ENCODE peak calls at places on chromosomes 3 and 15, in six cellular contexts. D, X, N, O, K and V are unnamed samples.
A peak's percentile ranks its signal among the peaks of the same experiment; 100 is the strongest.

GRCh38 chr3:127074900-127075360 is 92.0 kb downstream of the PLXNA1 start:
- DNase-seq in D (peak; percentile 17), O (no peak), N (peak; percentile 57), K (no peak), X (no peak), V (no peak)

GRCh38 chr3:72664576-72664975 is 183.7 kb downstream of the SHQ1 start:
- DNase-seq in D (no peak), X (no peak), K (no peak), O (no peak), N (no peak), V (no peak)

GRCh38 chr15:50066202-50066601 is 52.8 kb downstream of the ATP8B4 start:
- DNase-seq in D (no peak), X (no peak), K (no peak), O (no peak), N (no peak), V (no peak)

GRCh38 chr3:146300756-146301155 is 49.9 kb upstream of the PLSCR4 start:
- DNase-seq in N (no peak), K (no peak), D (no peak), X (no peak), O (no peak), V (no peak)

GRCh38 chr15:50051811-50052419 is 67.1 kb downstream of the ATP8B4 start:
- DNase-seq in X (no peak), O (peak; percentile 79), D (no peak), N (no peak), K (no peak), V (peak; percentile 41)

GRCh38 chr3:57977755-57978715 is 30.2 kb upstream of the FLNB start:
- DNase-seq in D (no peak), O (peak; percentile 45), X (no peak), N (no peak), K (no peak), V (peak; percentile 28)

GRCh38 chr3:166446291-166446690 is 609.1 kb upstream of the BCHE start:
- DNase-seq in X (no peak), O (no peak), D (no peak), K (no peak), N (no peak), V (no peak)

GRCh38 chr3:50267280-50267913 is 1.6 kb upstream of the SEMA3B start:
- DNase-seq in X (no peak), O (no peak), N (peak; percentile 86), D (no peak), K (no peak), V (no peak)

GRCh38 chr15:100663066-100663465 is 60.7 kb downstream of the ASB7 start:
- DNase-seq in N (no peak), K (peak; percentile 77), X (no peak), D (no peak), O (no peak), V (peak; percentile 36)

GRCh38 chr3:77467702-77468407 is 428.0 kb downstream of the ROBO2 start:
- DNase-seq in O (no peak), N (no peak), D (no peak), X (no peak), K (no peak), V (no peak)

GRCh38 chr15:57114070-57114469 is 195.6 kb downstream of the TCF12 start:
- DNase-seq in K (no peak), D (no peak), O (no peak), N (no peak), X (no peak), V (no peak)

GRCh38 chr3:18424862-18425640 is at the start of gene SATB1:
- DNase-seq in O (no peak), N (peak; percentile 95), X (peak; percentile 75), K (no peak), D (peak; percentile 77), V (no peak)

GRCh38 chr3:15500107-15500724 is 21.3 kb downstream of the COLQ start:
- DNase-seq in X (no peak), N (no peak), O (no peak), K (no peak), D (no peak), V (no peak)

DNA sequence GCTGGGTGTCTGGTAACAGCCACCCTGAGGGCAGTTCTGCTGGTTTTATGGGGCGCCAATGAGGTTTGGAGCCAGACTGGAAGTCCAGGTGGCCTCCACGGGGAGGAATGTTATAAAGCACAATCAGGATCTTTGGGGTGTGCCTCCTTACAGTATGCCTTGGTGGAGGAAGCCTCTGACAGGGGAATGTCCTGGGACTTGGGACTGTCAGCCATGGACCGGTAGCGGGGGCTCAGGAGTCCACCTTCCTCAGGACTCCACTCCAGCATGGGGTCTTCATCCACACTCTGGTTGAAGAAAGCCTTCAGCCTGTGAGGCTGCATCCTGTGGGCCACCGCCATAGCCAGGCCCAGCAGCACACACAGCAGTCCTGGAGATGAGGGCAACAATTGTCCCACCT is 4.9 kb downstream of the DUOXA2 start:
- DNase-seq in N (peak; percentile 38), X (no peak), D (peak; percentile 14), O (no peak), K (no peak), V (no peak)
- H3K27me3 ChIP-seq in N (peaks cover 42% of the 10 kb centered on the region), X (peaks cover 21% of the 10 kb centered on the region), D (peaks cover 49% of the 10 kb centered on the region), O (peaks cover 7% of the 10 kb centered on the region), K (peaks cover 28% of the 10 kb centered on the region), V (no peaks in the 10 kb centered on the region)

GRCh38 chr15:70025413-70026296 is 72.1 kb downstream of the TLE3 start:
- DNase-seq in N (no peak), O (no peak), D (peak; percentile 31), X (no peak), K (no peak), V (no peak)
- H3K27me3 ChIP-seq in N (no peaks in the 10 kb centered on the region), O (peaks cover 3% of the 10 kb centered on the region), D (no peaks in the 10 kb centered on the region), X (no peaks in the 10 kb centered on the region), K (no peaks in the 10 kb centered on the region), V (peaks cover 6% of the 10 kb centered on the region)

GRCh38 chr3:125959317-125960065 is 9.5 kb upstream of the ROPN1B start:
- DNase-seq in O (no peak), K (no peak), D (no peak), N (peak; percentile 57), X (no peak), V (no peak)

GRCh38 chr3:125958511-125959316 is 10.3 kb upstream of the ROPN1B start:
- DNase-seq in O (no peak), K (no peak), N (peak; percentile 54), X (no peak), D (no peak), V (no peak)

GRCh38 chr3:125960456-125961288 is 8.3 kb upstream of the ROPN1B start:
- DNase-seq in O (no peak), D (no peak), X (no peak), N (peak; percentile 54), K (no peak), V (no peak)

GRCh38 chr3:125961289-125961589 is 7.7 kb upstream of the ROPN1B start:
- DNase-seq in K (no peak), D (no peak), O (no peak), X (no peak), N (peak; percentile 51), V (no peak)

GRCh38 chr3:125960066-125960424 is 8.9 kb upstream of the ROPN1B start:
- DNase-seq in D (no peak), O (no peak), X (no peak), N (no peak), K (no peak), V (no peak)
- H3K27me3 ChIP-seq in D (no peaks in the 10 kb centered on the region), O (peaks cover 10% of the 10 kb centered on the region), X (no peaks in the 10 kb centered on the region), N (peaks cover 39% of the 10 kb centered on the region), K (peaks cover 7% of the 10 kb centered on the region), V (no peaks in the 10 kb centered on the region)

GRCh38 chr3:53495518-53496501 is 1.4 kb downstream of the CACNA1D start:
- DNase-seq in D (no peak), N (no peak), K (no peak), O (no peak), X (no peak), V (no peak)
- H3K27me3 ChIP-seq in D (peaks cover 9% of the 10 kb centered on the region), N (peaks cover 35% of the 10 kb centered on the region), K (peaks cover 46% of the 10 kb centered on the region), O (no peaks in the 10 kb centered on the region), X (peaks cover 3% of the 10 kb centered on the region), V (peaks cover 5% of the 10 kb centered on the region)

GRCh38 chr3:33215739-33216138 is 2.9 kb downstream of the SUSD5 start:
- DNase-seq in O (no peak), X (no peak), K (no peak), N (no peak), D (no peak), V (no peak)

GRCh38 chr3:33218072-33218445 is 551 bp downstream of the SUSD5 start:
- DNase-seq in K (no peak), X (no peak), O (no peak), N (no peak), D (no peak), V (no peak)

GRCh38 chr3:33218446-33219174 is at the start of gene SUSD5:
- DNase-seq in X (no peak), O (no peak), K (peak; percentile 52), N (peak; percentile 72), D (no peak), V (no peak)

GRCh38 chr3:33219175-33219487 is 521 bp upstream of the SUSD5 start:
- DNase-seq in D (no peak), N (no peak), O (no peak), X (no peak), K (no peak), V (no peak)

DNA sequence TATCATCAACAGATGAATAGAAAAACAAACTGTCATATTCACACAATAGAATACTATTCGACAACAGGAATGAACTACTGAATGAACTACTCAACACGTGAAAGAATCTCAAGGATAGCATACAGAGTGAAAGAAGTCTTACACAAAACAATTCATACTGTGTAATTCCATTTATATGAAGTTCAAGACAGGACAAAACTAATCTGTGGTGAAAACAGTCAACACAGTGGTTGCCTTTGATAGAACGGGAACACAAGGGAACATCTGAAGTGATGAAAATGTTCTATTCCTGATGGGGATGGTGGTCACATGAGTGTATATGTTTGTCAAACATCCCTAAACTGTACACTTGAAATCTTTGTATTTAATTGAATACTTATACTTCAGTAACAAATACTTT is 2.6 kb upstream of the SUSD5 start:
- DNase-seq in X (no peak), D (no peak), O (no peak), K (no peak), N (no peak), V (no peak)
- H3K27me3 ChIP-seq in X (peaks cover 12% of the 10 kb centered on the region), D (peaks cover 3% of the 10 kb centered on the region), O (no peaks in the 10 kb centered on the region), K (no peaks in the 10 kb centered on the region), N (peaks cover 26% of the 10 kb centered on the region), V (no peaks in the 10 kb centered on the region)

GRCh38 chr3:194223951-194224350 is 88.0 kb downstream of the HES1 start:
- DNase-seq in K (no peak), N (no peak), X (no peak), O (no peak), D (no peak), V (no peak)
- H3K27me3 ChIP-seq in K (no peaks in the 10 kb centered on the region), N (no peaks in the 10 kb centered on the region), X (no peaks in the 10 kb centered on the region), O (no peaks in the 10 kb centered on the region), D (no peaks in the 10 kb centered on the region), V (no peaks in the 10 kb centered on the region)

DNA sequence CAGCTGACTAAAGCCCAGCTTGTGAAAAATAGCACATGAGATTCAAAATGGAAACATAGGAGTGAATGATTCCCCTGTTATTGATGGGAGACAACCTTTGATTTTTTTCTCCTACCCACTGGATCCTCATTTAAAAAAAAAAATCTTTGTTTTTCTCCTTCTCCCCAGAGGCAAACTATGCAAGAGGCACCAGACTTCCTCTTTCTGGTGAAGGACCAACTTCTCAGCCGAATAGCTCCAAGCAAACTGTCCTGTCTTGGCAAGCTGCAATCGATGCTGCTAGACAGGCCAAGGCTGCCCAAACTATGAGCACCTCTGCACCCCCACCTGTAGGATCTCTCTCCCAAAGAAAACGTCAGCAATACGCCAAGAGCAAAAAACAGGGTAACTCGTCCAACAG is 2.6 kb downstream of the CACNA1D start:
- DNase-seq in N (no peak), D (no peak), O (no peak), X (no peak), K (no peak), V (no peak)
- H3K27me3 ChIP-seq in N (peaks cover 35% of the 10 kb centered on the region), D (peaks cover 9% of the 10 kb centered on the region), O (no peaks in the 10 kb centered on the region), X (peaks cover 3% of the 10 kb centered on the region), K (peaks cover 53% of the 10 kb centered on the region), V (peaks cover 5% of the 10 kb centered on the region)